ENCODE peak calls at places on chromosomes 3 and 15, in nine cellular contexts. N is MM.1S, S is hepatocyte, R is epithelial cell of proximal tubule, H is brain microvascular endothelial cell, I is choroid plexus epithelial cell, M is breast epithelium, Z is tibial nerve, G is esophagus squamous epithelium. D is an unnamed sample.

GRCh38 chr15:44710236-44711088 is 661 bp downstream of the PATL2 start:
- DNase-seq in N (peak), S (peak), R (no peak), H (peak), I (peak), M (no peak), Z (no peak), G (no peak), D (no peak)

GRCh38 chr15:25670025-25670554 is 193.0 kb downstream of the ATP10A start:
- DNase-seq in N (no peak), S (peak), R (no peak), H (peak), I (peak), M (no peak), Z (no peak), G (no peak), D (no peak)

GRCh38 chr3:72510247-72510646 is 338.0 kb downstream of the SHQ1 start:
- DNase-seq in N (no peak), S (no peak), R (no peak), H (no peak), I (no peak), M (no peak), Z (no peak), G (no peak), D (no peak)

GRCh38 chr3:159626598-159626997 is 362.0 kb upstream of the IL12A start:
- DNase-seq in N (no peak), S (no peak), R (no peak), H (no peak), I (no peak), M (no peak), Z (no peak), G (no peak), D (no peak)

GRCh38 chr15:43187544-43188155 is 2.4 kb downstream of the CCNDBP1 start:
- DNase-seq in N (peak), S (peak), R (no peak), H (peak), I (peak), M (no peak), Z (no peak), G (no peak), D (no peak)

GRCh38 chr15:67183443-67184169 is 70.9 kb downstream of the AAGAB start:
- DNase-seq in N (no peak), S (no peak), R (no peak), H (no peak), I (peak), M (no peak), Z (peak), G (no peak), D (peak)

GRCh38 chr3:38114875-38115644 is 21.9 kb downstream of the ACAA1 start:
- DNase-seq in N (no peak), S (no peak), R (no peak), H (no peak), I (no peak), M (peak), Z (no peak), G (no peak), D (no peak)

GRCh38 chr3:69423756-69424155 is 37.9 kb upstream of the FRMD4B start:
- DNase-seq in N (no peak), S (no peak), R (no peak), H (no peak), I (no peak), M (no peak), Z (no peak), G (no peak), D (no peak)

GRCh38 chr3:58244186-58244585 is 6.6 kb downstream of the ABHD6 start:
- DNase-seq in N (no peak), S (no peak), R (no peak), H (no peak), I (no peak), M (no peak), Z (no peak), G (no peak), D (no peak)

GRCh38 chr3:71407833-71408232 is 175.7 kb downstream of the FOXP1 start:
- DNase-seq in N (no peak), S (no peak), R (no peak), H (no peak), I (no peak), M (no peak), Z (no peak), G (no peak), D (no peak)

GRCh38 chr3:190291994-190292584 is 30.2 kb downstream of the CLDN1 start:
- DNase-seq in N (no peak), S (no peak), R (no peak), H (no peak), I (no peak), M (no peak), Z (no peak), G (no peak), D (no peak)

GRCh38 chr3:184608209-184608608 is 46.6 kb downstream of the EPHB3 start:
- DNase-seq in N (no peak), S (no peak), R (no peak), H (no peak), I (no peak), M (no peak), Z (no peak), G (no peak), D (no peak)

DNA sequence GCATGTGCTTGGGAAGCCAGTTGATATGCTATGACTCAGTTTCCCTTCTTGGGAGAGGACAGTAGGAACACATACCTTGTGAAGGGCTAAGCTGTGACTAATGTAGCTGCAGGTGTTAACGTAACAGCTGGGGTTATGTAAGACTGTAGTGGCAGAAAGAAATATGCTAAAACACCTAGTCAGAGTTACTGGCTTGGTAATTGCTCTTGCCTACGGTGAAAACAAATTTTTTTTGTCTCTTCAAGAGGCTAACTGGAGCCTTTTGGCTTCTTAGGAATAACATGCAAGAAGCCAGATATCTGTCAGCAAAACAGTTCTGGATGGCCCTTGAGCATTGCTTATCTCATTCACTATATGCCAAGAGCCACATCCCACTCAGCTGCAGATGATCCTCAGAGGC is 1.4 kb downstream of the MAPKBP1 start:
- DNase-seq in N (no peak), S (peak), R (no peak), H (no peak), I (no peak), M (no peak), Z (no peak), G (no peak), D (no peak)
- H3K4me3 ChIP-seq in N (no peak), S (peak), R (peak), H (peak), I (peak), M (peak), Z (peak), G (peak), D (peak)

GRCh38 chr3:141266186-141266585 is 34.6 kb downstream of the PXYLP1 start:
- DNase-seq in N (no peak), S (no peak), R (no peak), H (no peak), I (no peak), M (no peak), Z (no peak), G (no peak), D (no peak)

GRCh38 chr3:141268791-141269190 is 37.2 kb downstream of the PXYLP1 start:
- DNase-seq in N (no peak), S (no peak), R (no peak), H (no peak), I (no peak), M (no peak), Z (no peak), G (no peak), D (no peak)

GRCh38 chr3:141268281-141268680 is 36.7 kb downstream of the PXYLP1 start:
- DNase-seq in N (no peak), S (no peak), R (no peak), H (no peak), I (no peak), M (no peak), Z (no peak), G (no peak), D (no peak)

GRCh38 chr3:141271279-141272033 is 39.8 kb downstream of the PXYLP1 start:
- DNase-seq in N (no peak), S (peak), R (no peak), H (no peak), I (no peak), M (no peak), Z (no peak), G (no peak), D (peak)

DNA sequence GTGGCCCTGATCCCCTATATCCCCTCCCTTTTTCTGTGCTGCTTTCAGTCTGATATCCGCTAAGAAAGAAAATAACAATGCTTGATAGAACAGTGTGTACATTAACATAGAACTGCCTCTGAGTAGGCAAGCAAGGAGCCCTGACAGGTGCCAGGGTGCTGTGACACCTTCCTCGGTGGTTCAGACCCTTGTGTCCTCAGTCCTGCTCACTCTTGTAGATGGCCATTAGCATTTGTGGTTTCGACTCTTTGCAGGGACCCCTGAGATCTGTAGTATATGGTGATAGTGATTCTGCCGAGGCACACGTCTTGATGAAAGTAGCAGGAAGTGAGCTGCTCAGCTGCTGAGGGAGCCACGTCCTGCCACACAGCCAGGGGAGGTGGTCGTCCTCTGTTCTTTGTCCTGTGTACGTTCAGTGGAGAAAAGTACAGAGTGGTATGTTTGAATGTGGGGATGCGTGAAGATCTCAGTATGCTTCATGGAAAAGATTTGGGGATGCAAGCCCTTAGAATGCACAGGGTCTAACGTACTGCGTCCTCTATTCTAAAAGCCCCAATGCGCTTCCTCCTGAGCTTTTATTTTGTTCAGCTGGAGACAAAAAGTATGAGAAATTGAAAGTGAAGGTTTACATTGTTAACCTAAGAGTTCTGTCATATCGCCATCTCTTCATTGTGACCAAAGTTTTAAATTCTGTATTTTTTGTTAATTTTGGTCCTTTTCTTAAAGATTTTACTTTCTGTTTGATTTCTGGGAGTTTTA is 35.4 kb downstream of the PXYLP1 start:
- DNase-seq in N (peak), S (no peak), R (no peak), H (no peak), I (no peak), M (no peak), Z (no peak), G (no peak), D (no peak)
- H3K4me3 ChIP-seq in N (peak), S (no peak), R (no peak), H (no peak), I (no peak), M (no peak), Z (peak), G (no peak), D (peak)

DNA sequence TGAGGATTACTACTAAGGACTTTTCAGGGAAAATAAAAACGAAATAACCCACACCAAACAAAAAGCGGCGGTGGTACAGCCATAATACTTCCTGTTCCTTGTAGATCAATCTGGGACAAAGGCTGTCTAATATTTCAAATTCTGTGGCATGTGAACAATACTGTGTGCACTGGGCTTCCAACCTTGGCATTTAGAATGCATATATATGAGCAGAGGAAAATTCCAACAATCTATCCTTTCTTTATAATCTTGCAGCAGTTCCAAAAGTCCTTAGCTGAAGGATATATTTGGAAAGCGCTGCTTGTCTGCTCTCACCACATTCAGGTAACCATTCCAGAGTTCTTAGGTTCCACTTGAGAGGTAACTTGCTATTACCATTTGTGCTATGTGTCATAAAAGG is 231.7 kb downstream of the RBMS3 start:
- DNase-seq in N (no peak), S (no peak), R (no peak), H (no peak), I (no peak), M (no peak), Z (no peak), G (no peak), D (no peak)
- H3K4me3 ChIP-seq in N (no peak), S (no peak), R (no peak), H (no peak), I (no peak), M (no peak), Z (no peak), G (no peak), D (no peak)

DNA sequence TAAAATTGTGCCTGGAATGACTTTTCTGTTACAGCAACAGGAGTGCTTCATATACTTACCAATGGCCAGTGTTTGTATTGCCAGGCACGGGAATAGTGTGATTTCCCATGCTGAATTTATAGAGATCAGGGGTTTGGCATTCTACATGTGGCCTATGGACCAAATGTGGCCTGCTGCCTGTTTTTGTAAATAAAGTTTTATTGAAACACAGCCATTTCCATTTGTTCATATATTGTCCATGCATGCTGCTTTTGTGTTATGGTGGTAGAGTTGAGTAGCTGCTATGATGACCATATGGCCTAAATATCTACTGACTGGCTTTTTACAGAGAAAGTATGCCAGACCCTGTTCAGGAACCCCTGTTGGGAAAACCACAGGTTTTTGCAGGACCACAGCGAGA is 55.6 kb downstream of the SLCO3A1 start:
- DNase-seq in N (no peak), S (no peak), R (no peak), H (no peak), I (no peak), M (no peak), Z (no peak), G (no peak), D (no peak)
- H3K4me3 ChIP-seq in N (no peak), S (no peak), R (no peak), H (no peak), I (no peak), M (no peak), Z (no peak), G (no peak), D (no peak)

DNA sequence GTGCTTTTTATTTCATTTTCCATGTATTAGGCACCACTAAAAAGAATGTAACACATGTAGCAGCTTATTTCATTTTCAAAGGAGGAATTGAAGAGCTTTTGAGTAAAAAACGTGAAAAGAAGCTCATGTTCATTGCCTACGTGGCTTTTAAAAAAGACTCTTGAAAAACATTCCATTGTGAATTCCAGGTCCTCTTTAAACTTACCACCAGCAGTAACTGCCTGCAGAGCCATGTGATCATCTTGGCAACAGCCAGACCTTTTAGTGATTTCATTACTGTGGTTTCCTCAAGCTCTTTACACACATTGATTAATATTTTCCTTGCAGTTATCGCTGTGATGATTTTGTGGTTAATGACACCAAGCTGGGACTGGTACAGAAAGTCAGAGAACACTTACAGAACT is 43.8 kb upstream of the FBXL22 start:
- DNase-seq in N (no peak), S (peak), R (peak), H (peak), I (peak), M (no peak), Z (no peak), G (no peak), D (no peak)
- H3K4me3 ChIP-seq in N (no peak), S (no peak), R (peak), H (no peak), I (no peak), M (no peak), Z (no peak), G (no peak), D (no peak)

GRCh38 chr3:187735383-187735782 is 9.9 kb downstream of the BCL6 start:
- DNase-seq in N (no peak), S (no peak), R (no peak), H (no peak), I (peak), M (no peak), Z (no peak), G (no peak), D (no peak)

GRCh38 chr3:187737401-187738088 is 7.7 kb downstream of the BCL6 start:
- DNase-seq in N (no peak), S (peak), R (no peak), H (peak), I (peak), M (peak), Z (peak), G (no peak), D (no peak)

GRCh38 chr3:187738089-187738399 is 7.2 kb downstream of the BCL6 start:
- DNase-seq in N (peak), S (no peak), R (no peak), H (no peak), I (no peak), M (no peak), Z (no peak), G (no peak), D (no peak)

GRCh38 chr3:187735837-187736236 is 9.4 kb downstream of the BCL6 start:
- DNase-seq in N (no peak), S (no peak), R (no peak), H (no peak), I (no peak), M (no peak), Z (no peak), G (no peak), D (peak)

DNA sequence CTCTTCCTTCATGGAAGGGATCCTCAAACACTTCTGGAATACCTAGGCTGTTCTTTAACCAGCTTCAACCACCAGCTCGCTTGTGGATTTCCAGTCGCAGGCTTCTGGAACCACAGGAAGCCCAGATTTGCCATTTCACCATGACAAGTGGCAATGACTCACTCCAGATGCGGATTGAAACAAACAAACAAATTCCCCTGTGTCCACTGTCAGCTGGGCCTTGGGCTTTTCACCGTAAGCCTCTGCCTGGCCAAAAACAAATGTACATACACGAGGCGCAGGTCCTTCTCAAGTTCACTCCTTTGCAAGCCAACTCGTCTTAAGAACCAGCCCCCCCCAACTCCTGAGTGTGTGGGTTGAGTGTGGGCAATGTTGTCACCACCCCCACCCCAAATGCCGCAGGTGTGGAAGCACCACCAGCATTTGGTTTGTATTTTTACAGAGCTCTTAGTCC is 8.8 kb downstream of the BCL6 start:
- DNase-seq in N (no peak), S (no peak), R (no peak), H (peak), I (peak), M (no peak), Z (no peak), G (no peak), D (no peak)
- H3K4me3 ChIP-seq in N (no peak), S (no peak), R (no peak), H (no peak), I (no peak), M (peak), Z (peak), G (peak), D (peak)

GRCh38 chr15:75786564-75786925 is 56.7 kb upstream of the UBE2Q2 start:
- DNase-seq in N (no peak), S (no peak), R (no peak), H (no peak), I (no peak), M (no peak), Z (no peak), G (no peak), D (peak)

GRCh38 chr15:75790631-75791336 is 52.5 kb upstream of the UBE2Q2 start:
- DNase-seq in N (no peak), S (no peak), R (no peak), H (no peak), I (no peak), M (no peak), Z (no peak), G (no peak), D (peak)

GRCh38 chr15:75782926-75783325 is 60.3 kb upstream of the UBE2Q2 start:
- DNase-seq in N (no peak), S (no peak), R (no peak), H (no peak), I (no peak), M (no peak), Z (no peak), G (no peak), D (no peak)

GRCh38 chr15:75791337-75791713 is 51.9 kb upstream of the UBE2Q2 start:
- DNase-seq in N (no peak), S (no peak), R (no peak), H (no peak), I (no peak), M (no peak), Z (no peak), G (no peak), D (no peak)

DNA sequence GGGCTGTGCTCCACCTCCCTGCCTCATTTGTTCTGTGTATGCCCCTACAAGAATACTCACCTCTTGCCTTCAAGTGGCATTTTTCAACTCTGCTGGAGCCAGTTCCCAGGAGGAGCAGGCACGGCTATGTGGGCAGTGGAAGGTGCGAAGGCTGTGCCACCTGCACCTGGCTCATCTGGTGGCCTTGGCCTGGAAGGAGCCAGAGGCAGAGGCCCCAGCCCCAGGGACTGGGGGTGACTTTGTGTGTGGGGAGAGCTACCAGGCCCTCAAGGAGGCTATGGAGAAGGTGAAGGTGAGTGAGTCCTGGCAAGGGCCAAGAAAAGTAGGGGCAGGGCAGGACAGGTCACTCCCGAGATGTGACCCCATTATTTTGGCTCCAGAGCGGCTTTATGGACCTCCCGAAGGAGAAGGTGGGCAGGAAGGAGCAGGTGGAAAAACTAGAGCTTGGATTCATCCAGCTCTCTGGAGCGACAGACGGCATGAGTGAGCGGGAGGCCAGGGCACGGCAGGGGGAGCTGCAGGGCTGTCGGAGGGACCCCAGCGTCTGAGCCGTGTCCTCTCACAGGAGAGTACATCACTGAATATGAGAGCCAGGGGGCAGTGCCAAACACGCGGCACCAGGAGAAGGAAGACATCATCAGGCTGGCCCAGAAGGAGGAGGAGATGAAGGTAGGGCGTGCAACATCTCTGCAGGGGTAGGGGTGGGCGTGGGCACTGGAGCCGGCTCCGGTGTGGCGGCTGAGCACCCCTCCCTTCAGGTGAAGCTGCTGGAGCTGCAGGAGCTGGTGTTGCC is 57.3 kb upstream of the UBE2Q2 start:
- DNase-seq in N (no peak), S (peak), R (no peak), H (no peak), I (peak), M (no peak), Z (no peak), G (no peak), D (no peak)
- H3K4me3 ChIP-seq in N (no peak), S (no peak), R (no peak), H (no peak), I (no peak), M (peak), Z (no peak), G (no peak), D (no peak)